ENCODE peak calls at places on chromosomes 13 and 19, in ten cellular contexts. One of them, this sample, is unnamed.

GRCh38 chr19:46020819-46021125 is 2.1 kb downstream of the PGLYRP1 start:
- DNase-seq in astrocyte: no peak
- DNase-seq in adrenal gland: no peak
- DNase-seq in colonic mucosa: no peak
- DNase-seq in Karpas-422: no peak
- DNase-seq in BE2C: no peak
- DNase-seq in gastrocnemius medialis: no peak
- DNase-seq in Peyer's patch: no peak
- DNase-seq in left ventricle myocardium inferior: no peak
- DNase-seq in endodermal cell: no peak
- DNase-seq in this sample: no peak

GRCh38 chr13:99380921-99381645 is 73.9 kb upstream of the GPR183 start:
- DNase-seq in astrocyte: no peak
- DNase-seq in adrenal gland: no peak
- DNase-seq in colonic mucosa: no peak
- DNase-seq in Karpas-422: no peak
- DNase-seq in BE2C: no peak
- DNase-seq in gastrocnemius medialis: no peak
- DNase-seq in Peyer's patch: peak; percentile 73
- DNase-seq in left ventricle myocardium inferior: no peak
- DNase-seq in endodermal cell: peak; percentile 35
- DNase-seq in this sample: no peak

GRCh38 chr19:14383556-14383897 is 2.3 kb downstream of the ADGRE5 start:
- DNase-seq in astrocyte: no peak
- DNase-seq in adrenal gland: no peak
- DNase-seq in colonic mucosa: peak; percentile 51
- DNase-seq in Karpas-422: no peak
- DNase-seq in BE2C: no peak
- DNase-seq in gastrocnemius medialis: no peak
- DNase-seq in Peyer's patch: no peak
- DNase-seq in left ventricle myocardium inferior: peak; percentile 65
- DNase-seq in endodermal cell: no peak
- DNase-seq in this sample: no peak

GRCh38 chr19:3528080-3528479 is 10.9 kb upstream of the TEKTIP1 start:
- DNase-seq in astrocyte: no peak
- DNase-seq in adrenal gland: no peak
- DNase-seq in colonic mucosa: no peak
- DNase-seq in Karpas-422: no peak
- DNase-seq in BE2C: no peak
- DNase-seq in gastrocnemius medialis: no peak
- DNase-seq in Peyer's patch: no peak
- DNase-seq in left ventricle myocardium inferior: no peak
- DNase-seq in endodermal cell: no peak
- DNase-seq in this sample: no peak

GRCh38 chr13:42110410-42111155 is 62.1 kb downstream of the DGKH start:
- DNase-seq in astrocyte: peak; percentile 58
- DNase-seq in adrenal gland: no peak
- DNase-seq in colonic mucosa: peak; percentile 30
- DNase-seq in Karpas-422: peak; percentile 89
- DNase-seq in BE2C: peak; percentile 29
- DNase-seq in gastrocnemius medialis: no peak
- DNase-seq in Peyer's patch: no peak
- DNase-seq in left ventricle myocardium inferior: no peak
- DNase-seq in endodermal cell: no peak
- DNase-seq in this sample: peak; percentile 40

GRCh38 chr19:19386373-19386869 is 19.1 kb upstream of the GATAD2A start:
- DNase-seq in astrocyte: no peak
- DNase-seq in adrenal gland: no peak
- DNase-seq in colonic mucosa: no peak
- DNase-seq in Karpas-422: peak; percentile 63
- DNase-seq in BE2C: no peak
- DNase-seq in gastrocnemius medialis: no peak
- DNase-seq in Peyer's patch: no peak
- DNase-seq in left ventricle myocardium inferior: no peak
- DNase-seq in endodermal cell: no peak
- DNase-seq in this sample: no peak

GRCh38 chr13:106530209-106530906 is 5.1 kb downstream of the EFNB2 start:
- DNase-seq in astrocyte: no peak
- DNase-seq in adrenal gland: no peak
- DNase-seq in colonic mucosa: peak; percentile 34
- DNase-seq in Karpas-422: no peak
- DNase-seq in BE2C: no peak
- DNase-seq in gastrocnemius medialis: no peak
- DNase-seq in Peyer's patch: no peak
- DNase-seq in left ventricle myocardium inferior: no peak
- DNase-seq in endodermal cell: no peak
- DNase-seq in this sample: peak; percentile 78

GRCh38 chr19:6610934-6611370 is 20.0 kb upstream of the CD70 start:
- DNase-seq in astrocyte: peak; percentile 99
- DNase-seq in adrenal gland: no peak
- DNase-seq in colonic mucosa: no peak
- DNase-seq in Karpas-422: no peak
- DNase-seq in BE2C: no peak
- DNase-seq in gastrocnemius medialis: no peak
- DNase-seq in Peyer's patch: no peak
- DNase-seq in left ventricle myocardium inferior: no peak
- DNase-seq in endodermal cell: no peak
- DNase-seq in this sample: no peak

GRCh38 chr13:54486421-54487166 is 1458.0 kb downstream of the OLFM4 start:
- DNase-seq in astrocyte: no peak
- DNase-seq in adrenal gland: no peak
- DNase-seq in colonic mucosa: no peak
- DNase-seq in Karpas-422: no peak
- DNase-seq in BE2C: no peak
- DNase-seq in gastrocnemius medialis: no peak
- DNase-seq in Peyer's patch: no peak
- DNase-seq in left ventricle myocardium inferior: no peak
- DNase-seq in endodermal cell: peak; percentile 50
- DNase-seq in this sample: no peak

GRCh38 chr19:7007859-7008258 is 13.4 kb downstream of the MBD3L2B start:
- DNase-seq in astrocyte: no peak
- DNase-seq in adrenal gland: no peak
- DNase-seq in colonic mucosa: no peak
- DNase-seq in Karpas-422: no peak
- DNase-seq in BE2C: no peak
- DNase-seq in gastrocnemius medialis: no peak
- DNase-seq in Peyer's patch: no peak
- DNase-seq in left ventricle myocardium inferior: no peak
- DNase-seq in endodermal cell: no peak
- DNase-seq in this sample: no peak

GRCh38 chr19:1829958-1830357 is 17.9 kb upstream of the ATP8B3 start:
- DNase-seq in astrocyte: no peak
- DNase-seq in adrenal gland: no peak
- DNase-seq in colonic mucosa: no peak
- DNase-seq in Karpas-422: no peak
- DNase-seq in BE2C: no peak
- DNase-seq in gastrocnemius medialis: no peak
- DNase-seq in Peyer's patch: no peak
- DNase-seq in left ventricle myocardium inferior: no peak
- DNase-seq in endodermal cell: no peak
- DNase-seq in this sample: no peak

GRCh38 chr13:73715114-73715909 is 418.9 kb downstream of the KLF12 start:
- DNase-seq in astrocyte: no peak
- DNase-seq in adrenal gland: no peak
- DNase-seq in colonic mucosa: no peak
- DNase-seq in Karpas-422: no peak
- DNase-seq in BE2C: no peak
- DNase-seq in gastrocnemius medialis: no peak
- DNase-seq in Peyer's patch: peak; percentile 25
- DNase-seq in left ventricle myocardium inferior: no peak
- DNase-seq in endodermal cell: no peak
- DNase-seq in this sample: no peak

GRCh38 chr13:110925023-110925608 is 10.2 kb upstream of the ANKRD10 start:
- DNase-seq in astrocyte: no peak
- DNase-seq in adrenal gland: no peak
- DNase-seq in colonic mucosa: no peak
- DNase-seq in Karpas-422: peak; percentile 72
- DNase-seq in BE2C: no peak
- DNase-seq in gastrocnemius medialis: no peak
- DNase-seq in Peyer's patch: no peak
- DNase-seq in left ventricle myocardium inferior: no peak
- DNase-seq in endodermal cell: peak; percentile 74
- DNase-seq in this sample: peak; percentile 60
- H3K4me1 ChIP-seq in astrocyte: no peaks in the 10 kb centered on the region
- H3K4me1 ChIP-seq in adrenal gland: peaks cover 1% of the 10 kb centered on the region
- H3K4me1 ChIP-seq in colonic mucosa: no peaks in the 10 kb centered on the region
- H3K4me1 ChIP-seq in Karpas-422: peaks cover 22% of the 10 kb centered on the region
- H3K4me1 ChIP-seq in BE2C: no peaks in the 10 kb centered on the region
- H3K4me1 ChIP-seq in gastrocnemius medialis: peaks cover 39% of the 10 kb centered on the region
- H3K4me1 ChIP-seq in Peyer's patch: no peaks in the 10 kb centered on the region
- H3K4me1 ChIP-seq in left ventricle myocardium inferior: peaks cover 37% of the 10 kb centered on the region
- H3K4me1 ChIP-seq in endodermal cell: no peaks in the 10 kb centered on the region
- H3K4me1 ChIP-seq in this sample: peaks cover 6% of the 10 kb centered on the region

GRCh38 chr19:16573296-16573695 is 1.1 kb upstream of the SLC35E1 start:
- DNase-seq in astrocyte: no peak
- DNase-seq in adrenal gland: no peak
- DNase-seq in colonic mucosa: no peak
- DNase-seq in Karpas-422: no peak
- DNase-seq in BE2C: no peak
- DNase-seq in gastrocnemius medialis: no peak
- DNase-seq in Peyer's patch: no peak
- DNase-seq in left ventricle myocardium inferior: no peak
- DNase-seq in endodermal cell: no peak
- DNase-seq in this sample: no peak

GRCh38 chr19:16572332-16573211 is at the start of gene SLC35E1:
- DNase-seq in astrocyte: peak; percentile 88
- DNase-seq in adrenal gland: peak; percentile 97
- DNase-seq in colonic mucosa: peak; percentile 96
- DNase-seq in Karpas-422: peak; percentile 99
- DNase-seq in BE2C: peak; percentile 96
- DNase-seq in gastrocnemius medialis: peak; percentile 97
- DNase-seq in Peyer's patch: peak; percentile 93
- DNase-seq in left ventricle myocardium inferior: peak; percentile 95
- DNase-seq in endodermal cell: peak; percentile 98
- DNase-seq in this sample: peak; percentile 97

GRCh38 chr19:16575282-16575681 is 3.1 kb upstream of the SLC35E1 start:
- DNase-seq in astrocyte: no peak
- DNase-seq in adrenal gland: no peak
- DNase-seq in colonic mucosa: no peak
- DNase-seq in Karpas-422: no peak
- DNase-seq in BE2C: no peak
- DNase-seq in gastrocnemius medialis: peak; percentile 78
- DNase-seq in Peyer's patch: no peak
- DNase-seq in left ventricle myocardium inferior: no peak
- DNase-seq in endodermal cell: no peak
- DNase-seq in this sample: no peak

GRCh38 chr19:16571689-16572331 is 405 bp downstream of the SLC35E1 start:
- DNase-seq in astrocyte: no peak
- DNase-seq in adrenal gland: peak; percentile 57
- DNase-seq in colonic mucosa: no peak
- DNase-seq in Karpas-422: peak; percentile 69
- DNase-seq in BE2C: peak; percentile 30
- DNase-seq in gastrocnemius medialis: no peak
- DNase-seq in Peyer's patch: peak; percentile 48
- DNase-seq in left ventricle myocardium inferior: no peak
- DNase-seq in endodermal cell: no peak
- DNase-seq in this sample: no peak

DNA sequence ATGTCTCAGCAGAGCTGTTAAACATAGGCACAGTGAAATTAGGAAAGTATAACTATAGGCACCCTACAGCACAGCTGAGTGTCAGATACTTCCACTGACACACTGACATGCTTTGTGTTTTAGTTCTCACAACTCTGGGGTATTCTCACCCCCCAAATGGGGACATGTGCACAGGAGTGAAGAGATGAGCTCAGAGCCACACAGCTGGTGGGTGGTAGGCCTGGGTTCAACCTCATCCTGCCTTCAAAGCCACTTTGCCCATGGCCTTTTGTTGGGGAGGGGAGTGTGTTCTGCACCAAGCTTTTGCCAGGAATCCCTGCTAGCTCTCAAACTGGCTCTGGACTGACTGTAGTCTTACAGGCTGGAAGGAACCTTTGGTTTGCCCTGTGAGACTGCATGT is 1.7 kb upstream of the SLC35E1 start:
- DNase-seq in astrocyte: no peak
- DNase-seq in adrenal gland: no peak
- DNase-seq in colonic mucosa: no peak
- DNase-seq in Karpas-422: no peak
- DNase-seq in BE2C: no peak
- DNase-seq in gastrocnemius medialis: no peak
- DNase-seq in Peyer's patch: no peak
- DNase-seq in left ventricle myocardium inferior: no peak
- DNase-seq in endodermal cell: no peak
- DNase-seq in this sample: no peak
- H3K36me3 ChIP-seq in astrocyte: no peaks in the 10 kb centered on the region
- H3K36me3 ChIP-seq in adrenal gland: peaks cover 33% of the 10 kb centered on the region
- H3K36me3 ChIP-seq in colonic mucosa: peaks cover 7% of the 10 kb centered on the region
- H3K36me3 ChIP-seq in Karpas-422: peaks cover 14% of the 10 kb centered on the region
- H3K36me3 ChIP-seq in BE2C: peaks cover 27% of the 10 kb centered on the region
- H3K36me3 ChIP-seq in gastrocnemius medialis: no peaks in the 10 kb centered on the region
- H3K36me3 ChIP-seq in Peyer's patch: no peaks in the 10 kb centered on the region
- H3K36me3 ChIP-seq in left ventricle myocardium inferior: peaks cover 40% of the 10 kb centered on the region
- H3K36me3 ChIP-seq in endodermal cell: peaks cover 36% of the 10 kb centered on the region
- H3K36me3 ChIP-seq in this sample: peaks cover 52% of the 10 kb centered on the region

DNA sequence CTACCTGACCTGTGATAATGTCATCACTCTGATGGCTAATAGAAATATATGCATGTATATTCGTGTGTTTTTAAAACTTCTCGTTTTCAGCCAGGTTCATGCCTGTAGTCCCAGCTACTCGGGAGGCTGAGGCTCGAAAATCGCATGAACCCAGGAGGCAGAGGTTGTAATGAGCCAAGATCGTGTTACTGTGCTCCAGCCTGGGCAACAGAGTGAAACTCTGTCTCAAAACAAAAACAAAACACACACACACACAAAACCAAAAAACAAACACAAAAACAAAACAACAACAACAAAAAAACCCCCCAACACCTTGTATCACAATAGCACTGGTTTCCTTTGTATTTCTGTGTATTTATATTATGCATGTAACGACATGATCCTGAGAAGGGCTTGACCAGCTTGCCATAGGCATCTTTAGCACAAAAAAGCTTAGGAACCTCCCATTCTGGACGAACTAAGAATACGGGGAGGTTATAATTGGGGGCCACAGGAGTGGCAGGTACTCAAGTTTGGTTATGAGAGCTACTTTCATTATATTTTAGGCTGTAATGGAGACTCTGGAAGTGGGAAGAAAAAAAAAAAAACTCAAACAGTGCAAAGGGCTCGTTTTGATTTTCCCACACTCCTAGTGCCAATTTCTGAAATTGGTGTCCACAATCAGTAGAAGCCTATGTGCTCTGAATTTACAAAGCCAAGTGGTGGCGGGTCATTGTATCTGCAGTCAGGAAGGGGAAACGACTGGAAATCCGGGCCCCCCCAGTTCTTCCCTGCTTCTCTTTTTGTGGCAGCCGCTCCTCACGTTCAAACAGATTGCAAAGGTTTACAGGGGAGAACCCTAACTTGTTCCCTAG is 1.2 kb upstream of the ACP7 start:
- DNase-seq in astrocyte: no peak
- DNase-seq in adrenal gland: no peak
- DNase-seq in colonic mucosa: no peak
- DNase-seq in Karpas-422: no peak
- DNase-seq in BE2C: no peak
- DNase-seq in gastrocnemius medialis: no peak
- DNase-seq in Peyer's patch: no peak
- DNase-seq in left ventricle myocardium inferior: no peak
- DNase-seq in endodermal cell: no peak
- DNase-seq in this sample: no peak
- H3K4me3 ChIP-seq in astrocyte: no peak overlapping the region
- H3K4me3 ChIP-seq in adrenal gland: no peak overlapping the region
- H3K4me3 ChIP-seq in colonic mucosa: no peak overlapping the region
- H3K4me3 ChIP-seq in Karpas-422: no peak overlapping the region
- H3K4me3 ChIP-seq in BE2C: no peak overlapping the region
- H3K4me3 ChIP-seq in gastrocnemius medialis: no peak overlapping the region
- H3K4me3 ChIP-seq in Peyer's patch: no peak overlapping the region
- H3K4me3 ChIP-seq in left ventricle myocardium inferior: no peak overlapping the region
- H3K4me3 ChIP-seq in endodermal cell: no peak overlapping the region
- H3K4me3 ChIP-seq in this sample: no peak overlapping the region

GRCh38 chr13:40549500-40550094 is 116.8 kb downstream of the FOXO1 start:
- DNase-seq in astrocyte: peak; percentile 59
- DNase-seq in adrenal gland: no peak
- DNase-seq in colonic mucosa: no peak
- DNase-seq in Karpas-422: no peak
- DNase-seq in BE2C: no peak
- DNase-seq in gastrocnemius medialis: peak; percentile 80
- DNase-seq in Peyer's patch: no peak
- DNase-seq in left ventricle myocardium inferior: no peak
- DNase-seq in endodermal cell: no peak
- DNase-seq in this sample: no peak
- H3K4me1 ChIP-seq in astrocyte: no peaks in the 10 kb centered on the region
- H3K4me1 ChIP-seq in adrenal gland: peaks cover 15% of the 10 kb centered on the region
- H3K4me1 ChIP-seq in colonic mucosa: no peaks in the 10 kb centered on the region
- H3K4me1 ChIP-seq in Karpas-422: peaks cover 77% of the 10 kb centered on the region
- H3K4me1 ChIP-seq in BE2C: no peaks in the 10 kb centered on the region
- H3K4me1 ChIP-seq in gastrocnemius medialis: peaks cover 24% of the 10 kb centered on the region
- H3K4me1 ChIP-seq in Peyer's patch: no peaks in the 10 kb centered on the region
- H3K4me1 ChIP-seq in left ventricle myocardium inferior: peaks cover 27% of the 10 kb centered on the region
- H3K4me1 ChIP-seq in endodermal cell: peaks cover 8% of the 10 kb centered on the region
- H3K4me1 ChIP-seq in this sample: peaks cover 17% of the 10 kb centered on the region

This sample was measured in HAP-1.